ENCODE peak calls at places on chromosomes 2 and 18, in nine cellular contexts. L is uterus, Z is HFFc6, Y is cardiac muscle cell, X is OCI-LY7, B is AG09309, D is RWPE1, A is fibroblast of pulmonary artery, G is endothelial cell. E is an unnamed sample.

GRCh38 chr2:71784734-71785549 is 331.6 kb downstream of the DYSF start:
- DNase-seq in A (no peak), L (no peak), Y (no peak), G (no peak), B (no peak), X (no peak), Z (peak), D (peak), E (peak)

GRCh38 chr2:233714164-233714563 is 1.5 kb downstream of the UGT1A5 start:
- DNase-seq in X (no peak), G (no peak), B (no peak), Z (no peak), A (no peak), L (no peak), Y (no peak), D (no peak), E (no peak)

GRCh38 chr2:130327703-130328527 is 14.8 kb upstream of the IMP4 start:
- DNase-seq in Z (peak), Y (peak), A (peak), L (no peak), G (no peak), X (no peak), B (no peak), D (peak), E (peak)

GRCh38 chr18:50700245-50701165 is 119.3 kb downstream of the MRO start:
- DNase-seq in X (no peak), Y (no peak), L (no peak), D (no peak), Z (no peak), A (no peak), G (no peak), B (no peak), E (no peak)

GRCh38 chr2:15943914-15944313 is 3.6 kb downstream of the MYCN start:
- DNase-seq in D (no peak), B (no peak), G (no peak), Z (no peak), A (peak), L (no peak), Y (peak), X (no peak), E (no peak)

GRCh38 chr2:216670266-216671080 is 24.9 kb downstream of the IGFBP5 start:
- DNase-seq in L (no peak), G (no peak), Z (no peak), X (no peak), D (no peak), Y (no peak), B (no peak), A (no peak), E (no peak)

GRCh38 chr2:68412127-68412819 is 47.2 kb downstream of the PLEK start:
- DNase-seq in D (no peak), B (no peak), X (no peak), L (no peak), G (no peak), Z (no peak), Y (no peak), A (no peak), E (no peak)

GRCh38 chr2:240604291-240604938 is 17.9 kb downstream of the CAPN10 start:
- DNase-seq in D (peak), B (no peak), Z (peak), A (peak), L (peak), Y (peak), G (peak), X (peak), E (peak)

GRCh38 chr2:137208361-137208973 is 443.1 kb downstream of the THSD7B start:
- DNase-seq in B (no peak), Y (peak), A (peak), D (no peak), G (no peak), X (no peak), Z (peak), L (no peak), E (no peak)

GRCh38 chr2:39099820-39100728 is 20.8 kb downstream of the SOS1 start:
- DNase-seq in A (peak), X (peak), Z (no peak), D (no peak), G (no peak), L (no peak), B (no peak), Y (peak), E (no peak)

GRCh38 chr2:201806442-201806841 is at the start of gene CDK15:
- DNase-seq in Y (peak), L (no peak), D (no peak), A (peak), Z (peak), G (no peak), B (no peak), X (no peak), E (no peak)

GRCh38 chr18:52422985-52423601 is 83.1 kb downstream of the DCC start:
- DNase-seq in A (no peak), L (no peak), B (no peak), G (no peak), Z (no peak), Y (no peak), X (no peak), D (no peak), E (no peak)

GRCh38 chr2:18987592-18988073 is 370.8 kb downstream of the OSR1 start:
- DNase-seq in B (peak), A (peak), Z (peak), X (no peak), D (peak), G (no peak), L (peak), Y (peak), E (no peak)

GRCh38 chr2:11743531-11743815 is 3.0 kb upstream of the LPIN1 start:
- DNase-seq in B (no peak), X (no peak), Z (no peak), A (no peak), D (no peak), Y (no peak), G (no peak), L (no peak), E (no peak)

GRCh38 chr18:49921278-49922037 is 108.1 kb upstream of the ACAA2 start:
- DNase-seq in A (no peak), X (no peak), Z (no peak), Y (no peak), G (no peak), D (no peak), B (no peak), L (no peak), E (no peak)

GRCh38 chr2:36335597-36335996 is 20.0 kb upstream of the CRIM1 start:
- DNase-seq in Y (no peak), L (no peak), Z (no peak), X (no peak), A (no peak), D (no peak), G (no peak), B (no peak), E (no peak)

GRCh38 chr2:36336321-36336720 is 19.3 kb upstream of the CRIM1 start:
- DNase-seq in G (no peak), A (no peak), B (no peak), Y (no peak), D (no peak), L (no peak), Z (no peak), X (no peak), E (no peak)

GRCh38 chr2:36330456-36331395 is 24.9 kb upstream of the CRIM1 start:
- DNase-seq in Y (no peak), L (no peak), B (no peak), A (no peak), Z (no peak), X (no peak), G (no peak), D (no peak), E (no peak)

GRCh38 chr2:36329746-36330145 is 25.8 kb upstream of the CRIM1 start:
- DNase-seq in Z (peak), G (no peak), A (peak), X (no peak), B (no peak), L (no peak), Y (peak), D (peak), E (no peak)

DNA sequence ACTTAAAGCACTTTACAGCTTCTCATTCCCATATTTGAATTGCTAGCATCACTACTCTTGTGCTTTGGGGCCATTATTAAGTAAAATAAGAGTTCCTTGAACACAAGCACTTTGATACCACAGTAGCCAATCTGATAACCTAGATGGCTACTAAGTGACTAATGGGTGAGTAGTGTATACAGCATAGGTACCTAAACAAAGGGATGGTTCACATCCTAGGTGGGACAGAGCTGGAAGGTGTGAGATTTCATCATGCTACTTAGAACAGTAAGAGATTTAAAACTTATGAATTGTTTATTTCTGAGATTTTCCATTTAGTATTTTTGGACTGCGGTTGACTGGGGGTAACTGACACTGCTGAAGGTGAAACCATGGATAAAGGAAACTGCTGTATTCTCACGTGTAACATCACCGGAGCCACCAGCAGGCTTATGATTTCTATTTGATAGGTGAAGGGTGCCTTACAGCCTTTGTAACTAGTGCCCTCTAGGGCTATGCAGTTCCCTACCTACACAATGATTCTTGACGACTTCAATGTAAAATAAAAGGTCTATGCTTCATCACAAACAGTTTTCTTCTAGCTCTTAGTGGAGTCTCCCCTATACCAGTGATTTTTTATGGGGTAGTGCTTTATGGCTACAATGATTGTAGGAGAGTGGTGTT is 22.1 kb upstream of the CRIM1 start:
- DNase-seq in L (no peak), Z (no peak), X (no peak), A (no peak), G (no peak), B (no peak), Y (no peak), D (no peak), E (no peak)
- TF ChIP-seq CTCF in L (no peak), Z (no peak), X (peak), A (no peak), G (no peak), B (no peak), Y (no peak), D (no peak), E (no peak)

DNA sequence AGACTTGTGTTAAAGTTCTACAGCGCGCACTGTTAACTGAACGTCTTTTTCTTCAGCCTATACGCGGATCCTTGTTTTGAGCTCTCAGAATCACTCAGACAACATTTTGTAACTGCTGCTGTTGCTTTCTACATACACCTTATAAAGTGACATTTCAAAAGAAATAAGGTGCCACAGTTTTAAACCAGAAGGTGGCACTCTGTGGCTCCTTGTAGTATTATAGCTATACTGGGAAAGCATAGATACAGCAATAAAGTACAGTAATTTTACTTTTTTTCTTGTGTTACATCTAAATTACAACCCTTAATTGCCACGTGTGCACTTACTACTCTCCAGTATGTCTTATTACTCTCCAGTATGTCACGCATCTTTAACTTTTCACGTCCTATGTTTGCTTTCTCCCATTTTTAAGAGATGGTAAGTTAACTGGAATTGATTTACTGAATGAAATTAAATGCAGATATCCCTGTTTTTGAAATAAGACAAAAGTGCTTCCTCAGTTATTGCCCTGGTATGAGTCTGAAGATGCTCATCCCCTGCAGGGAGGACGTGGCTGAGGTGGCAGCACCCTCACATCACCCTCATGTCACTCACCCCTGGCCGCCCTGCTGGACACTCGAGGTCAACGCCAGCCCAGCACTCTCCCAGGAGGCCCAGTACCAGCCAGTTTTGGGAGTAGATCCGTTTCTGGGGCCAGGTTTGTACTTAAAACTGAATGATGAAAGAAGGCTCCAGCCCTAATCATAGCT is 37.8 kb downstream of the GORASP2 start:
- DNase-seq in G (peak), Z (no peak), D (no peak), Y (no peak), X (no peak), L (no peak), B (no peak), A (no peak), E (no peak)
- TF ChIP-seq CTCF in G (peak), Z (peak), D (no peak), Y (no peak), X (peak), L (no peak), B (peak), A (peak), E (peak)

DNA sequence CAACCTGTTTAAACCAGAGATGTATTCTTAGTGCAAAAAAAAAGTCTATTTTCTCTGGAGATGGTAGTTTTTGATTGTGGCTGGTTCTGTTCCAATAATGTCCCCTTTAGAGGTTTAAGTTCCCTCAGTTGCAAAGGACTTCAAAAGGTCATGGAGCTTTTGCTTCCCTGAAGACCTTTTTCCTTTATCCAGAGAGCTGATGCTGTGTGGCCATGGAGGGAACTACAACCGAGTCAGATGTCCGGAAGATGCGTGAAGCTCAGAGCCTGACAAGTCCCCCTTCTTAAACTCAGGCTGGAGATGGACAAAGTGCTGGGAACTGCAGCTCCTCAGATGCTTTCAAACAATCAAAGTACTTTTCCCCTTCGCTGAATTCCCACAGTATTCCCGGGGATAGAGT is 176.1 kb downstream of the TMEM18 start:
- DNase-seq in Y (no peak), G (peak), B (no peak), Z (no peak), A (no peak), L (no peak), D (peak), X (no peak), E (no peak)
- TF ChIP-seq CTCF in Y (no peak), G (peak), B (no peak), Z (no peak), A (no peak), L (no peak), D (no peak), X (peak), E (peak)

GRCh38 chr2:208037564-208038487 is 12.5 kb upstream of the PLEKHM3 start:
- DNase-seq in B (no peak), X (no peak), L (no peak), G (no peak), Z (peak), Y (no peak), D (no peak), A (no peak), E (no peak)

GRCh38 chr2:208036357-208036756 is 11.0 kb upstream of the PLEKHM3 start:
- DNase-seq in L (no peak), G (no peak), A (peak), B (no peak), Y (peak), D (no peak), X (no peak), Z (no peak), E (no peak)

GRCh38 chr2:208034503-208035140 is 9.3 kb upstream of the PLEKHM3 start:
- DNase-seq in D (no peak), Y (no peak), X (no peak), G (no peak), B (no peak), L (no peak), Z (peak), A (no peak), E (no peak)

GRCh38 chr2:208031608-208032019 is 6.3 kb upstream of the PLEKHM3 start:
- DNase-seq in B (no peak), L (no peak), X (no peak), D (no peak), G (no peak), Z (no peak), Y (peak), A (peak), E (no peak)

GRCh38 chr2:208033701-208034502 is 8.6 kb upstream of the PLEKHM3 start:
- DNase-seq in Z (peak), Y (peak), X (peak), A (peak), L (peak), D (peak), G (peak), B (no peak), E (no peak)
- TF ChIP-seq CTCF in Z (peak), Y (peak), X (peak), A (peak), L (no peak), D (peak), G (no peak), B (no peak), E (peak)

GRCh38 chr18:33757037-33757436 is 179.0 kb downstream of the ASXL3 start:
- DNase-seq in L (no peak), Z (no peak), B (no peak), D (no peak), Y (no peak), A (no peak), X (no peak), G (no peak), E (no peak)

GRCh38 chr18:33755918-33756590 is 178.0 kb downstream of the ASXL3 start:
- DNase-seq in X (no peak), A (peak), Z (peak), L (no peak), B (peak), G (no peak), Y (peak), D (peak), E (no peak)

GRCh38 chr18:33761363-33761762 is 183.3 kb downstream of the ASXL3 start:
- DNase-seq in B (no peak), D (peak), A (peak), Y (peak), Z (no peak), L (no peak), G (no peak), X (peak), E (no peak)
- TF ChIP-seq CTCF in B (no peak), D (peak), A (peak), Y (peak), Z (peak), L (no peak), G (peak), X (peak), E (peak)

DNA sequence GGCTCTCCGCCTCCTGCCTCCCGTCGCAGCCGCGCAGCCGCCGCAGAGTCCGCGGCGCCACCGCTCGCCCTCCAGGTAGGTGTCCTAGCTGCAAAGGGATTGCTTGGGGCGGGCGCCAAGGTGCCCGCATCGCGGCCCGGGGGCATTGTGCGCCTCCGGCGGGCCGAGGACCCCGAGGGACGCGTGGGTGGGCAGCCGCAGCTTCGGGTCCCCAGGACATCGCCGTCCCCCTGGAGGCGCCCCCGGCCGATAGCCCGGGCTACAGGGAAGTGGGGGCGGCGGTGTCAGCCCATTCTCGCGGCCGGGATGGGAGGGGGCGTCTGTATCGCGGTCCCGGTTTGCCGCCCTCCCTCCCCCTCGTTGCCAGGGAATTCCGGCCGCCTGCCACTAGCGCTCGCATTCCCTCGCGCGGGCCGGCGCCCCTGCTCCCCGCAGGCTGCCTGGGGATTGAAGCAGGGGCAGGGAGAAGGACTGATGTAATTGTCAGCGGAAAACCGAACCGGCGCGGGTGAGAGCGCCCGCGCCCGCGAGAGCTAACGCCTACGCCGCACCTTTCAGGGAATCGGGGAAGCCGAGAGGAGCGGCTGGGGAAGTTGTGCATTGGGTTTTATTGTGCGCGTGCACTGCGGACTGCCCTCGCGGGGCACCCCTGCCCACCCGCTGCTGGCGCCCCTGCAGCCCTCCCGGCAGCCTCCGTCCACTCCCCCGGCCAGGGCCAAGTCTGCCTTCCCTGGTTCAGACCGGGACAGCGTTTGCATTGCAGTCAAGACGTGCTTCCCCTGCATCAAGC is 483 bp downstream of the OSBPL6 start:
- DNase-seq in D (peak), X (no peak), A (peak), L (peak), Y (peak), B (no peak), G (peak), Z (peak), E (peak)
- TF ChIP-seq CTCF in D (no peak), X (no peak), A (no peak), L (no peak), Y (no peak), B (no peak), G (no peak), Z (peak), E (no peak)

DNA sequence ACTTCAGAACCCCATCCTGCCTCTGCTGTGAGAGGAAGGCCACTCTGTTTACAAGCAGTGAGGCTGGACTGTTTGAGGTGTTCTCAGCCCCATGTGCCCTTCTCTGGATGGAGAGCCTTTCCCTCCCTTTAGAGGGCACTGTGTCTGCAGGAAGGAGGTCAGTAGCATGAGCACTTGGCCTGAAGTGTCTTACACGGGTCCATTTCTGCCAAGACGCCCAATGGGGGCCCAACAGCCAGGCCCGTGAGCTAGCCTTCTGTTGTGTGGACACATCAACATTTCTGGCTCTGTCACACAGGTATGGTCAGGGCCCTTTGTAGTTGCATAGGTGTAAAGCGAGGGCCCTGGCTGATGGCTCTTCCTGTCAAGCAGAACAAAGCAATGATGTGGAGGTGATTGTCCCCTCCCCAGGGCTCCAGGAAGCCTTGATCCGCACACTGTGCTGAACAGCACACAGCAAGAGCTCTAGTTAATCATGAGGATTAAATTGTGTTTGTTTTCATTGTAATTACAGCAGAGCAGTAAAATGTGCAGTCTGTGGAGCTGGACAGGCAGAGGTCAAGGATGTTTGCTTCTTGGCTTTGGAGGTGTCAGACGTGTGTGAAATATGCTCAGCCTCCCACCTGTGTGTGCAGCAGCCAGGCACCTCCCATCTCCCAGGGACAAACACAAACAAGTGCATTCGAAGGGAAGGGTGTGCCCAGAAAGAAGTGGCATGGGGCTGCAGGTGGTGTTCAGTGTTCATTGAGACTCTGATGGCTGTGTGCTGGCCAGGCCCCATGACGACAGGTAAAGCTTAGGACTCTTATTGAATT is 132.1 kb downstream of the SH3RF3 start:
- DNase-seq in G (no peak), Y (peak), B (no peak), X (no peak), A (peak), D (no peak), Z (peak), L (no peak), E (no peak)
- TF ChIP-seq CTCF in G (no peak), Y (peak), B (peak), X (no peak), A (peak), D (no peak), Z (peak), L (peak), E (peak)

GRCh38 chr2:45177870-45178269 is 168.6 kb upstream of the SIX2 start:
- DNase-seq in A (peak), B (peak), G (no peak), D (peak), X (no peak), L (no peak), Z (peak), Y (peak), E (no peak)
- TF ChIP-seq CTCF in A (no peak), B (no peak), G (no peak), D (no peak), X (no peak), L (no peak), Z (no peak), Y (no peak), E (no peak)

E was measured in progenitor cell of endocrine pancreas.